ENCODE peak calls at places on chromosomes 7 and 10, in five cellular contexts. B is left lung, T is Panc1, J is endodermal cell, L is SJSA1. W is an unnamed sample. For H3K36me3, the result is how much of the 10 kb centered on the place peaks cover.

GRCh38 chr10:12455774-12456173 is 106.4 kb downstream of the CAMK1D start:
- DNase-seq in L (no peak), B (no peak), J (no peak), T (no peak), W (no peak)

GRCh38 chr10:71284544-71285179 is 34.4 kb upstream of the SLC29A3 start:
- DNase-seq in L (no peak), T (no peak), B (no peak), J (no peak), W (no peak)

GRCh38 chr10:28542728-28543127 is 9.8 kb downstream of the WAC start:
- DNase-seq in L (no peak), J (no peak), T (no peak), B (no peak), W (no peak)

GRCh38 chr10:125028291-125028867 is 86.5 kb downstream of the ZRANB1 start:
- DNase-seq in L (no peak), J (no peak), T (no peak), B (no peak), W (no peak)

GRCh38 chr7:21671859-21672258 is 129.0 kb downstream of the DNAH11 start:
- DNase-seq in L (no peak), T (no peak), B (no peak), J (no peak), W (no peak)

GRCh38 chr10:3319811-3320226 is 147.2 kb upstream of the PITRM1 start:
- DNase-seq in J (no peak), L (no peak), T (no peak), B (no peak), W (no peak)

GRCh38 chr10:92052088-92052487 is 128.5 kb downstream of the BTAF1 start:
- DNase-seq in T (no peak), B (peak), J (no peak), L (no peak), W (no peak)

GRCh38 chr10:99466632-99467031 is 36.2 kb upstream of the GOT1 start:
- DNase-seq in L (peak), B (no peak), T (no peak), J (no peak), W (no peak)

GRCh38 chr10:82932426-82932825 is 1057.4 kb downstream of the NRG3 start:
- DNase-seq in L (no peak), T (no peak), J (no peak), B (no peak), W (no peak)

GRCh38 chr7:10731253-10731773 is 242.4 kb upstream of the PHF14 start:
- DNase-seq in B (no peak), J (no peak), L (no peak), T (no peak), W (no peak)

GRCh38 chr7:81284576-81284975 is 365.7 kb upstream of the SEMA3C start:
- DNase-seq in B (no peak), T (no peak), J (no peak), L (no peak), W (no peak)

GRCh38 chr7:128738570-128739047 is 550 bp upstream of the CALU start:
- DNase-seq in J (no peak), B (no peak), L (no peak), T (no peak), W (no peak)

GRCh38 chr7:110797656-110798055 is 293.3 kb upstream of the LRRN3 start:
- DNase-seq in T (no peak), L (no peak), B (no peak), J (no peak), W (no peak)

GRCh38 chr7:80047856-80048459 is 86.7 kb upstream of the GNAI1 start:
- DNase-seq in T (no peak), L (no peak), J (no peak), B (no peak), W (no peak)

GRCh38 chr7:35544028-35544742 is 150.8 kb downstream of the HERPUD2 start:
- DNase-seq in B (no peak), J (no peak), T (no peak), L (no peak), W (no peak)

GRCh38 chr7:33645096-33645495 is 260.2 kb upstream of the BMPER start:
- DNase-seq in J (no peak), B (no peak), L (no peak), T (no peak), W (peak)

GRCh38 chr10:59319854-59320253 is 42.5 kb downstream of the FAM13C start:
- DNase-seq in J (no peak), T (no peak), B (no peak), L (no peak), W (no peak)

GRCh38 chr10:74901240-74901827 is 74.9 kb downstream of the KAT6B start:
- DNase-seq in B (no peak), L (no peak), J (no peak), T (no peak), W (no peak)

GRCh38 chr10:7389346-7389745 is 21.5 kb downstream of the SFMBT2 start:
- DNase-seq in J (no peak), L (no peak), B (no peak), T (no peak), W (no peak)

GRCh38 chr10:110398419-110399162 is 93.9 kb upstream of the SMNDC1 start:
- DNase-seq in J (peak), T (peak), L (peak), B (peak), W (peak)

GRCh38 chr7:30521532-30521931 is 16.9 kb upstream of the GGCT start:
- DNase-seq in T (no peak), J (no peak), B (peak), L (no peak), W (peak)

GRCh38 chr10:43227911-43228782 is 38.7 kb downstream of the RASGEF1A start:
- DNase-seq in T (no peak), J (peak), L (peak), B (peak), W (no peak)

GRCh38 chr10:119723624-119724023 is 2.2 kb upstream of the INPP5F start:
- DNase-seq in J (no peak), T (no peak), B (no peak), L (no peak), W (no peak)

GRCh38 chr10:22434521-22434920 is 89.2 kb downstream of the SPAG6 start:
- DNase-seq in L (no peak), J (no peak), B (no peak), T (no peak), W (no peak)

GRCh38 chr10:123459371-123460224 is 206.6 kb upstream of the GPR26 start:
- DNase-seq in L (no peak), J (peak), B (no peak), T (no peak), W (no peak)

GRCh38 chr7:134120405-134120804 is 6.7 kb upstream of the LRGUK start:
- DNase-seq in J (no peak), L (no peak), T (no peak), B (no peak), W (no peak)

GRCh38 chr7:460374-461117 is 59.1 kb downstream of the PDGFA start:
- DNase-seq in J (peak), B (no peak), T (no peak), L (no peak), W (no peak)

GRCh38 chr7:70646551-70647248 is 485.2 kb upstream of the GALNT17 start:
- DNase-seq in J (no peak), T (no peak), B (no peak), L (no peak), W (no peak)

GRCh38 chr7:141369422-141369821 is 181.8 kb upstream of the AGK start:
- DNase-seq in J (no peak), B (no peak), T (no peak), L (no peak), W (no peak)

GRCh38 chr10:43013065-43013464 is 63.8 kb upstream of the RET start:
- DNase-seq in J (no peak), B (no peak), T (no peak), L (no peak), W (no peak)

GRCh38 chr7:128266891-128267839 is 26.1 kb downstream of the LEP start:
- DNase-seq in J (peak), T (no peak), L (no peak), B (peak), W (peak)

GRCh38 chr10:78640981-78641646 is 427.7 kb upstream of the ZMIZ1 start:
- DNase-seq in B (no peak), L (no peak), T (no peak), J (no peak), W (no peak)

GRCh38 chr10:36688717-36689116 is 436.7 kb upstream of the ANKRD30A start:
- DNase-seq in L (no peak), B (no peak), J (no peak), T (no peak), W (no peak)

GRCh38 chr7:102433319-102434038 is at the start of gene ORAI2:
- DNase-seq in J (peak), L (peak), B (peak), T (no peak), W (peak)

GRCh38 chr7:142760071-142760642 is 10.6 kb upstream of the PRSS2 start:
- DNase-seq in T (no peak), J (peak), B (no peak), L (no peak), W (no peak)

GRCh38 chr7:100048680-100049079 is 894 bp upstream of the ZSCAN21 start:
- DNase-seq in B (no peak), T (no peak), L (no peak), J (no peak), W (no peak)
- H3K36me3 ChIP-seq in B (under half), T (under half), L (under half), J (under half), W (under half)

GRCh38 chr7:98949336-98950044 is 71.2 kb downstream of the TRRAP start:
- DNase-seq in B (no peak), T (no peak), J (no peak), L (no peak), W (peak)
- H3K36me3 ChIP-seq in B (under half), T (under half), J (half or more), L (half or more), W (under half)

DNA sequence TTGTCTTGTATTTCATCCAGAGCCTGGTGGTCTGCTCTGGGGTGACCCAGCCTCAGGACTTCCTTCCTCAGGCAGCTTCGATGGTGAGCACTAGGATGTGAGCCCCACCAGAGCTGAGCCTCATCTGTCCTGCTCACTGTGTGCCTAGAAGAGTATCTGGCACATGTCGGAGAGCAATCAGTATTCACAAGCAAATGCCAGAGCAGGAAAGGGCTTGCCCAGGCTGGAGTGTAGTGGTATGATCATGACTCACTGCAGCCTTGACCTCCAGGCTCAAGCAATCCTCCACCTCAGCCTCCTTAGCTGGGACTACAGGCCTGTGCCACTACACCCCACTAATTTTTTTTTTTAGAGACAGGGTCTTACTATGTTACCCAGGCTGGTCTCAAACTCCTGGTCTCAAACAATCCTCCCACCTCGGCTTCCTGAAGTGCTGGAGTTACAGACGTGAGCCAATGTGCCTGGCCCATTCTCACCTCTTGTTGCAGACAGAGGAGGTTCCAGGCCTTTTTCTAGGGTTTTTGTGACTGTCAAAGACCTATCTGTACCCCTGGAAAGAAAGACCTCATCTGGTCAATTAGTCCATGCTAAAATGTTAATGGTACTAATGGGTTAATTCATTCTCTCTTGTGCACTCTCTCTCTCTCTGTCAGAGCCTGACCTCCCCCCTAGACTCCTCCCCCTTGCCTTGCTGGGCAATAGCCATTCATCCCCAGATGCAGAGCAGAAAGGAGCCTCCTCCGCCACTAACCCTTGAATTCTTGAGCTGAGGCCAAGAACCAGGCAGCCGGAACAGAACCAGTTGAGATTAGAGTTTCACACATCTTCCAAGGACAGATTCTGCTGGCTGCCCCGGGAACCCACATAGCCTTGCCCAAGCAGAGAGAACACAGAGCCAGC is 209.9 kb downstream of the SKIDA1 start:
- DNase-seq in B (peak), T (no peak), J (peak), L (peak), W (peak)
- H3K36me3 ChIP-seq in B (under half), T (under half), J (under half), L (under half), W (under half)

GRCh38 chr7:6116216-6116615 is 85.0 kb downstream of the ANKRD61 start:
- DNase-seq in B (no peak), L (no peak), J (no peak), T (no peak), W (no peak)

GRCh38 chr7:6121141-6121540 is 90.0 kb downstream of the ANKRD61 start:
- DNase-seq in T (no peak), L (no peak), J (no peak), B (no peak), W (no peak)

DNA sequence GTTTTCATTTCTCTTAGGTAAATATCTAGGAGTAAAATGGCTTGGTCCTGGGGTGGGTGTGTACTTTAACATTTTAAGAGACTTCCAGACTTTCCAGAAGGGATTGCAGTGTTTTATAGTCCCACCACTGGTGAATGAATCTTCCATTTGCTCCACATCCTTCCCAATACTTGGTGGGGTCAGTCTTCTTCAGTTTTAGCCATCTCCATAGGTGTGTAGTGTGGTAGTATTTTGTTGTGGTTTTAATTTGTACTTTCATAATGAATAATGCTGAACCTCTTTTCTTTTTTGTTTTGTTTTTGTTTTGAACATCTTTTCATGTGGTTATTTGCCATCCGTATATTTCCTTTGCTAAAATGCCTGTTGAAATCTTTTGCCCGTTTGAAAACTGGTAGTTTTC is 86.4 kb downstream of the ANKRD61 start:
- DNase-seq in L (no peak), J (no peak), B (no peak), T (no peak), W (no peak)
- H3K36me3 ChIP-seq in L (half or more), J (half or more), B (under half), T (under half), W (half or more)

GRCh38 chr7:92025260-92025659 is 84.6 kb downstream of the AKAP9 start:
- DNase-seq in B (no peak), T (peak), J (no peak), L (no peak), W (peak)

GRCh38 chr7:92034116-92034515 is 93.5 kb downstream of the AKAP9 start:
- DNase-seq in T (no peak), J (no peak), L (no peak), B (no peak), W (no peak)

GRCh38 chr7:92028226-92028625 is 87.6 kb downstream of the AKAP9 start:
- DNase-seq in L (no peak), B (no peak), T (no peak), J (no peak), W (no peak)
- H3K36me3 ChIP-seq in L (under half), B (under half), T (under half), J (half or more), W (under half)

DNA sequence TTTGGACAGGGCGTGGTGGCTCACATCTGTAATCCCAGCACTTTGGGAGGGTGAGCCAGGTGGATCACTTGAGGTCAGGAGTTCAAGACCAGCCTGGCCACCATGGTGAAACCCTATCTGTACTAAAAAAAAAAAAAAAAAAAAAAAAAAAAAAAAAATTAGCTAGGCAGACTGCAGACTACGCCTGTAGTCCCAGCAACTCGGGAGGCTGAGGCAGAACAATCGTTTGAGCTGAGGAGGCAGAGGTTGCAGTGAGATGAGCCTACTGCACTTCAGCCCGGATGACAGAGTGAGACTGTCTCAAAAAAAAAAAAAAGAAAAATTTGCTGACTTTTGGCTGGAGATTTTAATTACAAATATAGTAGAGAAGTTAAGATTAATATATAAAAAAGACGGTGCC is 104.0 kb downstream of the HIPK2 start:
- DNase-seq in L (no peak), T (no peak), J (no peak), B (no peak), W (no peak)
- H3K36me3 ChIP-seq in L (under half), T (under half), J (under half), B (under half), W (under half)

GRCh38 chr7:47415289-47416212 is 166.4 kb downstream of the TNS3 start:
- DNase-seq in L (no peak), J (peak), T (no peak), B (no peak), W (no peak)
- H3K36me3 ChIP-seq in L (half or more), J (under half), T (half or more), B (under half), W (under half)

W was measured in MG63.